ENCODE peak calls at places on chromosome X, in ten cellular contexts. One of them, this sample, is unnamed.
A peak's percentile ranks its signal among the peaks of the same experiment; 100 is the strongest.

GRCh38 chrX:19129694-19130093 is 7.4 kb upstream of the ADGRG2 start:
- DNase-seq in tibial nerve: no peak
- DNase-seq in erythroblast: no peak
- DNase-seq in heart left ventricle: no peak
- DNase-seq in uterus: no peak
- DNase-seq in esophagus muscularis mucosa: no peak
- DNase-seq in Peyer's patch: no peak
- DNase-seq in breast epithelium: no peak
- DNase-seq in IMR-90: no peak
- DNase-seq in lower leg skin: no peak
- DNase-seq in this sample: no peak

GRCh38 chrX:30312858-30313257 is 3.7 kb upstream of the NR0B1 start:
- DNase-seq in breast epithelium: no peak
- DNase-seq in tibial nerve: no peak
- DNase-seq in esophagus muscularis mucosa: no peak
- DNase-seq in heart left ventricle: no peak
- DNase-seq in uterus: no peak
- DNase-seq in Peyer's patch: no peak
- DNase-seq in lower leg skin: no peak
- DNase-seq in erythroblast: no peak
- DNase-seq in IMR-90: no peak
- DNase-seq in this sample: no peak

GRCh38 chrX:17592117-17592516 is 145.2 kb upstream of the SCML1 start:
- DNase-seq in IMR-90: peak; percentile 27
- DNase-seq in Peyer's patch: no peak
- DNase-seq in breast epithelium: no peak
- DNase-seq in uterus: no peak
- DNase-seq in tibial nerve: no peak
- DNase-seq in heart left ventricle: no peak
- DNase-seq in lower leg skin: no peak
- DNase-seq in esophagus muscularis mucosa: no peak
- DNase-seq in erythroblast: no peak
- DNase-seq in this sample: no peak

GRCh38 chrX:30920271-30920670 is 31.2 kb upstream of the TAB3 start:
- DNase-seq in lower leg skin: no peak
- DNase-seq in esophagus muscularis mucosa: no peak
- DNase-seq in heart left ventricle: no peak
- DNase-seq in breast epithelium: no peak
- DNase-seq in IMR-90: no peak
- DNase-seq in erythroblast: no peak
- DNase-seq in tibial nerve: no peak
- DNase-seq in Peyer's patch: no peak
- DNase-seq in uterus: no peak
- DNase-seq in this sample: no peak

GRCh38 chrX:37787353-37787869 is 7.6 kb downstream of the CYBB start:
- DNase-seq in erythroblast: no peak
- DNase-seq in tibial nerve: no peak
- DNase-seq in uterus: no peak
- DNase-seq in heart left ventricle: no peak
- DNase-seq in IMR-90: no peak
- DNase-seq in esophagus muscularis mucosa: no peak
- DNase-seq in breast epithelium: no peak
- DNase-seq in lower leg skin: peak; percentile 13
- DNase-seq in Peyer's patch: no peak
- DNase-seq in this sample: no peak

GRCh38 chrX:33434256-33435092 is 223.1 kb upstream of the DMD start:
- DNase-seq in uterus: peak; percentile 27
- DNase-seq in breast epithelium: peak; percentile 27
- DNase-seq in erythroblast: peak; percentile 3
- DNase-seq in Peyer's patch: peak; percentile 77
- DNase-seq in tibial nerve: peak; percentile 66
- DNase-seq in heart left ventricle: peak; percentile 30
- DNase-seq in IMR-90: peak; percentile 37
- DNase-seq in esophagus muscularis mucosa: no peak
- DNase-seq in lower leg skin: peak; percentile 16
- DNase-seq in this sample: no peak

GRCh38 chrX:124594017-124594651 is 247.8 kb downstream of the SH2D1A start:
- DNase-seq in heart left ventricle: no peak
- DNase-seq in Peyer's patch: no peak
- DNase-seq in erythroblast: no peak
- DNase-seq in IMR-90: no peak
- DNase-seq in lower leg skin: no peak
- DNase-seq in esophagus muscularis mucosa: no peak
- DNase-seq in breast epithelium: no peak
- DNase-seq in tibial nerve: no peak
- DNase-seq in uterus: no peak
- DNase-seq in this sample: no peak

GRCh38 chrX:102959471-102959870 is 22.4 kb downstream of the RAB40AL start:
- DNase-seq in erythroblast: no peak
- DNase-seq in esophagus muscularis mucosa: no peak
- DNase-seq in IMR-90: peak; percentile 65
- DNase-seq in heart left ventricle: no peak
- DNase-seq in uterus: no peak
- DNase-seq in Peyer's patch: no peak
- DNase-seq in lower leg skin: no peak
- DNase-seq in tibial nerve: no peak
- DNase-seq in breast epithelium: no peak
- DNase-seq in this sample: peak; percentile 10

GRCh38 chrX:55778322-55778721 is 60.8 kb downstream of the RRAGB start:
- DNase-seq in erythroblast: no peak
- DNase-seq in Peyer's patch: no peak
- DNase-seq in uterus: no peak
- DNase-seq in breast epithelium: peak; percentile 50
- DNase-seq in heart left ventricle: no peak
- DNase-seq in IMR-90: peak; percentile 5
- DNase-seq in lower leg skin: no peak
- DNase-seq in esophagus muscularis mucosa: no peak
- DNase-seq in tibial nerve: no peak
- DNase-seq in this sample: no peak

GRCh38 chrX:72394518-72395163 is 88.9 kb upstream of the CITED1 start:
- DNase-seq in esophagus muscularis mucosa: no peak
- DNase-seq in tibial nerve: no peak
- DNase-seq in Peyer's patch: no peak
- DNase-seq in breast epithelium: no peak
- DNase-seq in heart left ventricle: peak; percentile 24
- DNase-seq in lower leg skin: no peak
- DNase-seq in erythroblast: no peak
- DNase-seq in uterus: no peak
- DNase-seq in IMR-90: peak; percentile 50
- DNase-seq in this sample: no peak

GRCh38 chrX:124860736-124861135 is 458.9 kb upstream of the TEX13C start:
- DNase-seq in heart left ventricle: no peak
- DNase-seq in IMR-90: no peak
- DNase-seq in uterus: no peak
- DNase-seq in esophagus muscularis mucosa: no peak
- DNase-seq in tibial nerve: no peak
- DNase-seq in Peyer's patch: no peak
- DNase-seq in breast epithelium: no peak
- DNase-seq in erythroblast: peak; percentile 80
- DNase-seq in lower leg skin: no peak
- DNase-seq in this sample: no peak

GRCh38 chrX:101677028-101677427 is 17.4 kb upstream of the ARMCX2 start:
- DNase-seq in Peyer's patch: no peak
- DNase-seq in tibial nerve: no peak
- DNase-seq in breast epithelium: no peak
- DNase-seq in esophagus muscularis mucosa: no peak
- DNase-seq in IMR-90: no peak
- DNase-seq in lower leg skin: no peak
- DNase-seq in heart left ventricle: no peak
- DNase-seq in uterus: no peak
- DNase-seq in erythroblast: no peak
- DNase-seq in this sample: no peak

DNA sequence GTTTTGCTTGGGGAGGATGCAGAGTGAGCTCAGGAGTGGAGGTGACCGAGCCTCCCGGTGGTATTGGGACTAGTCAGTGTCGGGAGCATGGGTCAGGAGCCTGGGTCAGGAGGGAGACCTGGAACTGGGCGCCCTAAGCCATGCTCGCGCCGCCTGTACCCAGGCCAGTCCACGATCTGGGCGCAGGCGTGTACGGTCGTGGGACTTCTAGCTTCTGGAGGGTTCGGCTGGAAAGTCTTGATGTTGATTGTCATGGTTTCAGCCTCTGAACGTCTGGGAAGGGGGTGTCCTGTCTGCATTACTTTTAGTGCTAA is 244 bp downstream of the EIF2S3 start:
- DNase-seq in breast epithelium: no peak
- DNase-seq in erythroblast: no peak
- DNase-seq in lower leg skin: no peak
- DNase-seq in heart left ventricle: no peak
- DNase-seq in tibial nerve: no peak
- DNase-seq in Peyer's patch: no peak
- DNase-seq in IMR-90: no peak
- DNase-seq in esophagus muscularis mucosa: no peak
- DNase-seq in uterus: no peak
- DNase-seq in this sample: no peak
- TF ChIP-seq POLR2A in breast epithelium: no peak
- TF ChIP-seq POLR2A in erythroblast: peak; percentile 62
- TF ChIP-seq POLR2A in lower leg skin: no peak
- TF ChIP-seq POLR2A in heart left ventricle: no peak
- TF ChIP-seq POLR2A in tibial nerve: no peak
- TF ChIP-seq POLR2A in Peyer's patch: no peak
- TF ChIP-seq POLR2A in IMR-90: no peak
- TF ChIP-seq POLR2A in esophagus muscularis mucosa: no peak
- TF ChIP-seq POLR2A in uterus: no peak
- TF ChIP-seq POLR2A in this sample: no peak

DNA sequence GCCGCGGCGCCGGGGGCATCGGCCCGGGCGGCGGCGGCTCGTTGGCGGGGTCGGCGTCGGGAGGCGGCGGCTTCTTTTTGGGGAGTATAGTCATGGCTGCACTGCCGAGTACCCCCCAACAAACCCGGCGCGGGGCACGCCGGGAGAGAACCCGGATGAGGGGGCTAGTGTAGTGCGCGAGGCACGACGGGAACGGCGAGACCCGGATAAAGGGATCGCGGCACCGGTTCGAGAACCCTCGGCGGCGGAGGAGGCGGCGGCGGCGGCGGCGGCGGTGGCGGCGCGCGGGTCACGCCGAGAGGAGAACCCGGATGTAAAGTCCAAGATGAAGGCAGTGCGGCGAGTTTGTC is at the start of gene OTUD5:
- DNase-seq in esophagus muscularis mucosa: no peak
- DNase-seq in heart left ventricle: peak; percentile 75
- DNase-seq in Peyer's patch: no peak
- DNase-seq in erythroblast: peak; percentile 83
- DNase-seq in IMR-90: no peak
- DNase-seq in uterus: no peak
- DNase-seq in breast epithelium: no peak
- DNase-seq in tibial nerve: no peak
- DNase-seq in lower leg skin: no peak
- DNase-seq in this sample: no peak
- TF ChIP-seq POLR2A in esophagus muscularis mucosa: peak; percentile 12
- TF ChIP-seq POLR2A in heart left ventricle: no peak
- TF ChIP-seq POLR2A in Peyer's patch: peak; percentile 19
- TF ChIP-seq POLR2A in erythroblast: no peak
- TF ChIP-seq POLR2A in IMR-90: no peak
- TF ChIP-seq POLR2A in uterus: no peak
- TF ChIP-seq POLR2A in breast epithelium: no peak
- TF ChIP-seq POLR2A in tibial nerve: no peak
- TF ChIP-seq POLR2A in lower leg skin: no peak
- TF ChIP-seq POLR2A in this sample: no peak

GRCh38 chrX:45758319-45758718 is 557.6 kb upstream of the DIPK2B start:
- DNase-seq in esophagus muscularis mucosa: no peak
- DNase-seq in Peyer's patch: peak; percentile 70
- DNase-seq in uterus: no peak
- DNase-seq in tibial nerve: no peak
- DNase-seq in erythroblast: no peak
- DNase-seq in lower leg skin: no peak
- DNase-seq in IMR-90: peak; percentile 93
- DNase-seq in breast epithelium: no peak
- DNase-seq in heart left ventricle: no peak
- DNase-seq in this sample: no peak

GRCh38 chrX:45757272-45757671 is 556.6 kb upstream of the DIPK2B start:
- DNase-seq in uterus: no peak
- DNase-seq in heart left ventricle: no peak
- DNase-seq in breast epithelium: no peak
- DNase-seq in Peyer's patch: no peak
- DNase-seq in tibial nerve: no peak
- DNase-seq in IMR-90: no peak
- DNase-seq in erythroblast: no peak
- DNase-seq in esophagus muscularis mucosa: no peak
- DNase-seq in lower leg skin: no peak
- DNase-seq in this sample: no peak

GRCh38 chrX:45758738-45759397 is 558.2 kb upstream of the DIPK2B start:
- DNase-seq in erythroblast: no peak
- DNase-seq in uterus: no peak
- DNase-seq in esophagus muscularis mucosa: no peak
- DNase-seq in IMR-90: peak; percentile 49
- DNase-seq in breast epithelium: no peak
- DNase-seq in lower leg skin: no peak
- DNase-seq in heart left ventricle: no peak
- DNase-seq in Peyer's patch: peak; percentile 61
- DNase-seq in tibial nerve: no peak
- DNase-seq in this sample: no peak

GRCh38 chrX:45755719-45756118 is 555.0 kb upstream of the DIPK2B start:
- DNase-seq in tibial nerve: no peak
- DNase-seq in IMR-90: no peak
- DNase-seq in lower leg skin: no peak
- DNase-seq in erythroblast: no peak
- DNase-seq in esophagus muscularis mucosa: no peak
- DNase-seq in Peyer's patch: no peak
- DNase-seq in uterus: no peak
- DNase-seq in heart left ventricle: no peak
- DNase-seq in breast epithelium: no peak
- DNase-seq in this sample: no peak

GRCh38 chrX:45756562-45756961 is 555.9 kb upstream of the DIPK2B start:
- DNase-seq in esophagus muscularis mucosa: no peak
- DNase-seq in IMR-90: no peak
- DNase-seq in breast epithelium: no peak
- DNase-seq in tibial nerve: no peak
- DNase-seq in heart left ventricle: no peak
- DNase-seq in uterus: no peak
- DNase-seq in lower leg skin: no peak
- DNase-seq in erythroblast: no peak
- DNase-seq in Peyer's patch: no peak
- DNase-seq in this sample: no peak
- TF ChIP-seq POLR2A in esophagus muscularis mucosa: no peak
- TF ChIP-seq POLR2A in IMR-90: no peak
- TF ChIP-seq POLR2A in breast epithelium: no peak
- TF ChIP-seq POLR2A in tibial nerve: no peak
- TF ChIP-seq POLR2A in heart left ventricle: no peak
- TF ChIP-seq POLR2A in uterus: no peak
- TF ChIP-seq POLR2A in lower leg skin: no peak
- TF ChIP-seq POLR2A in erythroblast: no peak
- TF ChIP-seq POLR2A in Peyer's patch: no peak
- TF ChIP-seq POLR2A in this sample: no peak

GRCh38 chrX:140360284-140360683 is 144.6 kb downstream of the SOX3 start:
- DNase-seq in lower leg skin: no peak
- DNase-seq in erythroblast: no peak
- DNase-seq in IMR-90: no peak
- DNase-seq in tibial nerve: no peak
- DNase-seq in heart left ventricle: no peak
- DNase-seq in Peyer's patch: no peak
- DNase-seq in breast epithelium: no peak
- DNase-seq in uterus: no peak
- DNase-seq in esophagus muscularis mucosa: no peak
- DNase-seq in this sample: no peak

GRCh38 chrX:140355922-140356321 is 148.9 kb downstream of the SOX3 start:
- DNase-seq in lower leg skin: no peak
- DNase-seq in IMR-90: no peak
- DNase-seq in Peyer's patch: no peak
- DNase-seq in heart left ventricle: no peak
- DNase-seq in tibial nerve: no peak
- DNase-seq in esophagus muscularis mucosa: no peak
- DNase-seq in erythroblast: no peak
- DNase-seq in uterus: no peak
- DNase-seq in breast epithelium: no peak
- DNase-seq in this sample: no peak

GRCh38 chrX:140354431-140355120 is 150.3 kb downstream of the SOX3 start:
- DNase-seq in heart left ventricle: no peak
- DNase-seq in erythroblast: no peak
- DNase-seq in lower leg skin: no peak
- DNase-seq in Peyer's patch: no peak
- DNase-seq in breast epithelium: no peak
- DNase-seq in tibial nerve: no peak
- DNase-seq in uterus: no peak
- DNase-seq in IMR-90: no peak
- DNase-seq in esophagus muscularis mucosa: no peak
- DNase-seq in this sample: no peak
- TF ChIP-seq POLR2A in heart left ventricle: no peak
- TF ChIP-seq POLR2A in erythroblast: no peak
- TF ChIP-seq POLR2A in lower leg skin: no peak
- TF ChIP-seq POLR2A in Peyer's patch: no peak
- TF ChIP-seq POLR2A in breast epithelium: no peak
- TF ChIP-seq POLR2A in tibial nerve: no peak
- TF ChIP-seq POLR2A in uterus: no peak
- TF ChIP-seq POLR2A in IMR-90: no peak
- TF ChIP-seq POLR2A in esophagus muscularis mucosa: no peak
- TF ChIP-seq POLR2A in this sample: no peak